ENCODE peak calls at places on chromosomes 11 and 22, in ten cellular contexts. S, W, N, K, E, F, I, L, Q and G are unnamed samples. For H3K27me3, the result is how much of the 10 kb centered on the place peaks cover.

GRCh38 chr22:43377486-43377995 is 34.3 kb upstream of the MPPED1 start:
- DNase-seq in S (no peak), W (no peak), N (no peak), K (peak), E (no peak), F (no peak), I (no peak), L (no peak), Q (no peak), G (no peak)

GRCh38 chr22:41532908-41533825 is 11.1 kb downstream of the POLR3H start:
- DNase-seq in S (no peak), W (peak), N (peak), K (peak), E (no peak), F (no peak), I (peak), L (peak), Q (peak), G (no peak)

GRCh38 chr22:22938672-22939536 is 51.3 kb downstream of the IGLL5 start:
- DNase-seq in S (no peak), W (no peak), N (no peak), K (peak), E (no peak), F (no peak), I (no peak), L (no peak), Q (no peak), G (no peak)

GRCh38 chr22:48807155-48807554 is 1020.5 kb downstream of the BRD1 start:
- DNase-seq in S (no peak), W (no peak), N (no peak), K (no peak), E (no peak), F (no peak), I (no peak), L (no peak), Q (no peak), G (no peak)

GRCh38 chr22:47125603-47126002 is 363.2 kb downstream of the TBC1D22A start:
- DNase-seq in S (peak), W (no peak), N (no peak), K (peak), E (no peak), F (no peak), I (no peak), L (no peak), Q (no peak), G (no peak)

GRCh38 chr11:69394902-69395690 is 86.4 kb upstream of the LINC01488 start:
- DNase-seq in S (no peak), W (no peak), N (peak), K (no peak), E (no peak), F (no peak), I (no peak), L (no peak), Q (no peak), G (no peak)

GRCh38 chr11:63485777-63486176 is 5.2 kb downstream of the PLAAT5 start:
- DNase-seq in S (no peak), W (no peak), N (no peak), K (no peak), E (no peak), F (no peak), I (no peak), L (no peak), Q (no peak), G (no peak)

GRCh38 chr11:93842461-93842860 is 8.0 kb downstream of the VSTM5 start:
- DNase-seq in S (peak), W (no peak), N (no peak), K (no peak), E (peak), F (no peak), I (no peak), L (no peak), Q (no peak), G (peak)

GRCh38 chr11:17722000-17722643 is 2.8 kb downstream of the MYOD1 start:
- DNase-seq in S (peak), W (no peak), N (no peak), K (no peak), E (no peak), F (no peak), I (no peak), L (no peak), Q (no peak), G (no peak)

GRCh38 chr22:26485013-26485412 is 1.3 kb downstream of the SRRD start:
- DNase-seq in S (no peak), W (no peak), N (no peak), K (no peak), E (no peak), F (no peak), I (no peak), L (no peak), Q (no peak), G (no peak)

GRCh38 chr11:119062779-119063178 is 4.8 kb upstream of the VPS11 start:
- DNase-seq in S (no peak), W (no peak), N (no peak), K (no peak), E (no peak), F (no peak), I (no peak), L (peak), Q (no peak), G (no peak)

GRCh38 chr11:119065369-119065768 is 2.2 kb upstream of the VPS11 start:
- DNase-seq in S (no peak), W (no peak), N (no peak), K (no peak), E (no peak), F (no peak), I (no peak), L (no peak), Q (no peak), G (no peak)

GRCh38 chr11:119066481-119066880 is 1.1 kb upstream of the VPS11 start:
- DNase-seq in S (no peak), W (no peak), N (no peak), K (no peak), E (no peak), F (no peak), I (no peak), L (no peak), Q (no peak), G (no peak)

DNA sequence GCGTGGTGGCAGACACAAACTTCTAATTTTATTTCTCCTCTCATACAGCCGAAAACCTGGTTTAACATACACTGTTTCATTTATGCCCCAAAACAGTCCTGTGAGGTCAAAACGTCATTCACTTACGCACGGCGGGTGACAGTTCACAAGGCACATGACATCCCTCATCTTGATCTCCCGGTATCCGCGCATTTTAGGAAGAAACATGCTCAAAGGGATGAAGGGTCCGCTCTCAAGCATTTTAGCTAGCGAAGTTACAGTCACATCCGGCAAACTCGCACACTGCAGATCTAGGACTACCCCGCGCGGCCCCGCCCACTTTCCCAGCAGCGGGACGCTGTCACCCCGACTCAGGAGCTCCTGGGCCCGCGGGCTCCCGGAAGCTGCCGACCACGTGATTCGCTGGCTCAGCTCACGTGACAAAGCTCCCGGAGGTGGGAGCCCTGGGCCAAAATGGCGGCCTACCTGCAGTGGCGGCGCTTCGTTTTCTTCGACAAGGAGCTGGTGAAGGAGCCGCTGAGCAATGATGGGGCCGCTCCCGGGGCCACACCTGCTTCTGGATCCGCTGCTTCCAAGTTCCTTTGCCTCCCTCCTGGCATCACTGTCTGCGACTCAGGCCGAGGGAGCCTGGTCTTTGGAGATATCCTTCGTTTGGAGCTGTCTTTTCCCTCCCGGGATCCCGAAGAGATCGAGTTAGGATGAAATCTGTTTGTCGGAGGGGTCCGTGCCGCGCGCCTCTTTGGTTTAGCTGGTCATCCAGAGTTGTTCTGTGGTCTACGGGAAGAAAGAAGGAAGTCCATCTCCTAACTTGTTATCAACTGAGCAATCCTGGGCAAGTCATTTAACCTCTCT is at the start of gene VPS11:
- DNase-seq in S (peak), W (peak), N (peak), K (peak), E (peak), F (peak), I (peak), L (peak), Q (peak), G (peak)
- TF ChIP-seq CTCF in S (no peak), W (no peak), N (no peak), K (no peak), E (no peak), F (no peak), I (no peak), L (peak), Q (no peak), G (no peak)

GRCh38 chr11:10160350-10160749 is 133.7 kb downstream of the SBF2 start:
- DNase-seq in S (no peak), W (no peak), N (no peak), K (no peak), E (no peak), F (no peak), I (no peak), L (no peak), Q (no peak), G (no peak)

GRCh38 chr11:10158461-10158860 is 135.6 kb downstream of the SBF2 start:
- DNase-seq in S (no peak), W (no peak), N (no peak), K (no peak), E (no peak), F (no peak), I (no peak), L (no peak), Q (no peak), G (no peak)

GRCh38 chr11:10150800-10151199 is 143.2 kb downstream of the SBF2 start:
- DNase-seq in S (no peak), W (no peak), N (no peak), K (no peak), E (no peak), F (no peak), I (no peak), L (no peak), Q (no peak), G (no peak)

GRCh38 chr11:10155793-10156490 is 138.1 kb downstream of the SBF2 start:
- DNase-seq in S (peak), W (no peak), N (no peak), K (no peak), E (no peak), F (no peak), I (no peak), L (no peak), Q (no peak), G (peak)
- H3K27me3 ChIP-seq in S (under half), W (under half), N (under half), K (under half), E (under half), F (under half), I (under half), L (under half), Q (under half), G (under half)

DNA sequence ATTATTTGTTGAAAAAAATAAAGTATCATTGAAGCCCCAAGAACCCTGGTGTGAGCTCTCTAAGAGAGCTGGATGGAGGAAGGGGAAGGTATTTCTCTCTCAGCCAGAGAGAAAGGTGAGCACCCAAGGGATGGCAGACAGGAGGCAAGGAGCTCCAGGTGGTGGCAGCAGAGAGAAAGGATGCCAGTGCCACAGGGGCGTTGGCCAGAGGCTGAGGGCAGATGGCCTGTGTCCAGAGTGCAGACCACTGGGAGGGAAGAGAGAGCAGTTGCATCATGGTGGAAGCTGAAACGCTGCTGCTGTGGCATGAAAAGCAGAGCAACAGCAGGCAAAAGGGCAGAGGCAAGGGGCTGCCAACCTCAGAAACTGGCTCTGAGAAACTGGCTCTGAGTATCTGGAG is 8.5 kb downstream of the SPON1 start:
- DNase-seq in S (peak), W (no peak), N (no peak), K (no peak), E (no peak), F (no peak), I (no peak), L (no peak), Q (peak), G (no peak)
- TF ChIP-seq CTCF in S (peak), W (peak), N (no peak), K (peak), E (peak), F (no peak), I (no peak), L (peak), Q (no peak), G (peak)

GRCh38 chr11:118170892-118171273 is 5.6 kb downstream of the SCN2B start:
- DNase-seq in S (no peak), W (no peak), N (no peak), K (no peak), E (no peak), F (no peak), I (no peak), L (no peak), Q (no peak), G (no peak)

GRCh38 chr11:118170231-118170630 is 6.2 kb downstream of the SCN2B start:
- DNase-seq in S (no peak), W (no peak), N (no peak), K (no peak), E (no peak), F (no peak), I (no peak), L (no peak), Q (no peak), G (no peak)

GRCh38 chr11:118174006-118174567 is 2.4 kb downstream of the SCN2B start:
- DNase-seq in S (no peak), W (no peak), N (no peak), K (no peak), E (no peak), F (no peak), I (no peak), L (no peak), Q (no peak), G (no peak)

GRCh38 chr11:118171274-118172062 is 5.0 kb downstream of the SCN2B start:
- DNase-seq in S (no peak), W (peak), N (peak), K (peak), E (peak), F (no peak), I (peak), L (peak), Q (peak), G (peak)

DNA sequence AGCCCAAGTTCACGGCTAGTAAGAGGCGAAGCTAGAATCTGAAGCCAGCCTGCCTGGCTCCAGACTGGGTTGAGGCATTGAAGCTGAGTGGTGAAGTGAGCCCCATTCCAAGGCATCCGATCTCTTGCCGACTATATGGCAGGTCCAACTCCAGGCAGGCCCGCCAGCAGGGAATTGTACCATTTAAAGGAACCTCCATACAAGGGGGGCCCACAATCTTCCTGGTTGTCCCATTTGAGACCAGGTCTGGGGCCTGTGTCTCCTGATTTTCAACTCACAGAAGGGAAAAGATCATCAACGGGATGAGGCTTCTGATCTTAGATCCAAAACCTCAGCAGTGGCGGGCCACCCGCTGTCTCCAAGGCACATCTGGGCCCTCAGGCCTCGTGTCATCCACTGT is 4.1 kb downstream of the SCN2B start:
- DNase-seq in S (no peak), W (no peak), N (no peak), K (no peak), E (no peak), F (no peak), I (no peak), L (no peak), Q (no peak), G (no peak)
- H3K27me3 ChIP-seq in S (under half), W (under half), N (under half), K (under half), E (under half), F (under half), I (under half), L (under half), Q (half or more), G (under half)

GRCh38 chr11:56093008-56093407 is at the start of gene OR8I2:
- DNase-seq in S (no peak), W (no peak), N (no peak), K (no peak), E (no peak), F (no peak), I (no peak), L (no peak), Q (no peak), G (no peak)

DNA sequence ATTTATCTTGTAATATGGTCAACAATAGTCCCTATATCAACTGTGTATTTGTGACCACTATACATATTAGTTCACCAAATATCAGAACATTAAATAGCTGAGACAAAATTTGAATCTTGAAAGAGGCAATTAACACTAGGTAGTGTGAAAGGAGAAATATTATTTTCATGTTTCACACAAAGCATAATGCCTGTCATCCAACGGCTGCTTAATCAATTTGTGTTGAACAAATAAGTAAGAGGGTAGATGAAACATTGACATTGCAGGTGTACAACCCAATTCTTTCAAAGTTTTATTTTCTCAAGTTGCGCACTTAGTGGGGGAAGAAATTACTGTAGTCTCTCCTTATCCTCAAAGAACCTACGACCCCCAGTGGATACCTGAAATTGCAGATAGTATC is 3.4 kb upstream of the OR8I2 start:
- DNase-seq in S (no peak), W (no peak), N (no peak), K (no peak), E (no peak), F (no peak), I (no peak), L (no peak), Q (no peak), G (no peak)
- TF ChIP-seq CTCF in S (no peak), W (no peak), N (no peak), K (no peak), E (no peak), F (no peak), I (no peak), L (no peak), Q (no peak), G (no peak)